ENCODE peak calls at places on chromosomes 6 and 20, in eight cellular contexts. L is lower lobe of right lung; S is left lung; B is natural killer cell; X is central memory CD8-positive, alpha-beta T cell; G is pancreas; A is naive thymus-derived CD8-positive, alpha-beta T cell; F is left colon. Y is an unnamed sample.

GRCh38 chr6:11598687-11599086 is 61.1 kb downstream of the TMEM170B start:
- ATAC-seq in L (peak), S (peak), B (peak), X (no peak), G (no peak), A (no peak), F (no peak), Y (no peak)

GRCh38 chr6:118680452-118681095 is 29.2 kb upstream of the CEP85L start:
- ATAC-seq in L (no peak), S (no peak), B (peak), X (peak), G (no peak), A (peak), F (no peak), Y (no peak)

GRCh38 chr6:36054965-36055364 is 27.4 kb downstream of the MAPK14 start:
- ATAC-seq in L (no peak), S (no peak), B (no peak), X (no peak), G (no peak), A (no peak), F (peak), Y (no peak)

GRCh38 chr6:31574106-31575061 is 981 bp upstream of the TNF start:
- ATAC-seq in L (no peak), S (no peak), B (no peak), X (no peak), G (no peak), A (no peak), F (no peak), Y (no peak)

GRCh38 chr6:33905081-33905609 is 101.3 kb upstream of the MLN start:
- ATAC-seq in L (peak), S (no peak), B (peak), X (peak), G (no peak), A (peak), F (peak), Y (no peak)

GRCh38 chr6:108581237-108581931 is 20.7 kb downstream of the FOXO3 start:
- ATAC-seq in L (peak), S (peak), B (peak), X (no peak), G (no peak), A (no peak), F (no peak), Y (peak)

GRCh38 chr6:30152910-30153309 is 8.1 kb downstream of the TRIM10 start:
- ATAC-seq in L (no peak), S (no peak), B (no peak), X (no peak), G (no peak), A (no peak), F (no peak), Y (no peak)

GRCh38 chr20:24045621-24046020 is 57.0 kb upstream of the GGTLC1 start:
- ATAC-seq in L (no peak), S (no peak), B (no peak), X (peak), G (no peak), A (peak), F (no peak), Y (no peak)

GRCh38 chr6:148416309-148416965 is 73.8 kb downstream of the SASH1 start:
- ATAC-seq in L (no peak), S (peak), B (no peak), X (no peak), G (no peak), A (no peak), F (no peak), Y (no peak)

GRCh38 chr20:37349517-37350491 is 3.9 kb downstream of the SRC start:
- ATAC-seq in L (peak), S (peak), B (no peak), X (no peak), G (no peak), A (no peak), F (no peak), Y (no peak)

GRCh38 chr6:11233936-11234573 is 1.6 kb upstream of the NEDD9 start:
- ATAC-seq in L (no peak), S (no peak), B (no peak), X (no peak), G (no peak), A (no peak), F (no peak), Y (no peak)

GRCh38 chr6:25872804-25873203 is 1.2 kb downstream of the SLC17A3 start:
- ATAC-seq in L (no peak), S (no peak), B (peak), X (peak), G (no peak), A (peak), F (no peak), Y (no peak)

Y was measured in gastroesophageal sphincter.